ENCODE peak calls at places on chromosomes 4 and X, in seven cellular contexts. W is ovary, M is thoracic aorta, F is hepatocyte, V is PC-3, S is mammary epithelial cell, X is gastrocnemius medialis. B is an unnamed sample.

GRCh38 chr4:79653871-79654270 is 245.8 kb upstream of the GK2 start:
- DNase-seq in V (no peak), M (no peak), S (no peak), F (no peak), X (no peak), W (no peak), B (no peak)

GRCh38 chr4:13821522-13821921 is 194.0 kb upstream of the BOD1L1 start:
- DNase-seq in V (peak; percentile 34), S (no peak), F (no peak), W (no peak), M (no peak), X (no peak), B (no peak)

GRCh38 chr4:61068745-61069144 is 131.4 kb upstream of the ADGRL3 start:
- DNase-seq in W (no peak), F (no peak), X (no peak), V (peak; percentile 69), M (no peak), S (peak; percentile 32), B (no peak)

GRCh38 chrX:97389761-97390192 is 506.1 kb downstream of the RPA4 start:
- DNase-seq in M (no peak), W (no peak), S (peak; percentile 69), X (no peak), V (peak; percentile 68), F (peak; percentile 45), B (no peak)

GRCh38 chr4:8904666-8905065 is 33.0 kb upstream of the HMX1 start:
- DNase-seq in X (no peak), S (no peak), V (no peak), M (no peak), F (no peak), W (peak; percentile 13), B (no peak)

GRCh38 chrX:129769467-129770154 is 10.1 kb upstream of the SASH3 start:
- DNase-seq in M (no peak), X (no peak), F (no peak), V (no peak), W (no peak), S (no peak), B (no peak)

GRCh38 chr4:41389356-41389755 is 132.6 kb downstream of the UCHL1 start:
- DNase-seq in X (no peak), M (no peak), S (no peak), F (no peak), V (no peak), W (no peak), B (no peak)

GRCh38 chr4:139084425-139085093 is 69.0 kb downstream of the NOCT start:
- DNase-seq in V (no peak), S (no peak), W (no peak), F (no peak), X (no peak), M (no peak), B (no peak)

GRCh38 chr4:95729596-95729995 is 110.3 kb upstream of the PDHA2 start:
- DNase-seq in F (no peak), X (no peak), V (no peak), M (no peak), S (no peak), W (no peak), B (no peak)

GRCh38 chr4:40195182-40196177 is 1.4 kb upstream of the RHOH start:
- DNase-seq in F (no peak), W (no peak), S (no peak), X (no peak), V (no peak), M (no peak), B (no peak)
- H3K4me1 ChIP-seq in F (peaks cover 19% of the 10 kb centered on the region), W (peaks cover 2% of the 10 kb centered on the region), S (no peaks in the 10 kb centered on the region), X (no peaks in the 10 kb centered on the region), V (peaks cover 28% of the 10 kb centered on the region), M (no peaks in the 10 kb centered on the region), B (no peaks in the 10 kb centered on the region)

DNA sequence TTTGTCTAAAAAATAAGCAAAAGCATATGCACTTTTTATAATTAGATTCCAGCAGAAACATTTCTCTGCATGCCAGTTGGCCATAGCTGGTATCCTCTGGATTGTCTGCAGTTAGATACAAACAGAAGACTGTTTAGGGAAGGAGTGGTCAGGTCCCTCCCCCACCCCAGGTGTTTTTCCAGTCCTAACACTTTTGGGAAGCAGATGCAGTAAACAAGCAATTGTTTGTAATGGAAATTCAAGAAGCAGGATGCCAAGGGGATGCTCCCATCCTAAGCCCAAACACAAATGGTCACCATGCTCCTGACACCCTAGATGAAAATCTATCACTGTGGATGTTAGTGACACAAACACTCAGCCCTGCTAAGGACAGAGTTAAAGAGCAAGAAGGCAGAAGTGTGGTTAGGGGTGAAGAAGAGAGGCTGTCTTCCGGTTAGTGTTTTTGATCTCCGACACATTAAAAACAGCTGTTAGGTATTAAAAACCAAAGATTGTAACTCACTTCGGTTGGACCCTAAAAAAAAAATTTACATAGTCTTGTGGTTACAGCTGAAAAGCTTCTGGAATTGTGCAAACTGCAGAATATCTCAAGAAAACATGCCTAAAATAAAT is 7.9 kb downstream of the LEF1 start:
- DNase-seq in F (no peak), V (no peak), S (no peak), X (no peak), M (no peak), W (no peak), B (no peak)
- H3K4me1 ChIP-seq in F (no peaks in the 10 kb centered on the region), V (no peaks in the 10 kb centered on the region), S (no peaks in the 10 kb centered on the region), X (no peaks in the 10 kb centered on the region), M (no peaks in the 10 kb centered on the region), W (no peaks in the 10 kb centered on the region), B (no peaks in the 10 kb centered on the region)

GRCh38 chr4:82776925-82777542 is 21.6 kb downstream of the SCD5 start:
- DNase-seq in V (no peak), F (no peak), M (no peak), S (no peak), W (no peak), X (no peak), B (no peak)

GRCh38 chr4:82779032-82779431 is 19.6 kb downstream of the SCD5 start:
- DNase-seq in X (no peak), F (no peak), S (no peak), W (no peak), M (no peak), V (no peak), B (no peak)

GRCh38 chr4:82782626-82783025 is 16.0 kb downstream of the SCD5 start:
- DNase-seq in X (no peak), F (no peak), V (no peak), S (peak; percentile 37), M (no peak), W (no peak), B (no peak)

GRCh38 chr4:82777857-82778525 is 20.6 kb downstream of the SCD5 start:
- DNase-seq in X (no peak), F (no peak), W (no peak), S (no peak), M (no peak), V (no peak), B (no peak)

GRCh38 chr4:82780398-82781231 is 18.0 kb downstream of the SCD5 start:
- DNase-seq in V (no peak), W (peak; percentile 94), S (no peak), M (no peak), X (no peak), F (peak; percentile 83), B (no peak)
- H3K4me1 ChIP-seq in V (peaks cover 13% of the 10 kb centered on the region), W (peaks cover 27% of the 10 kb centered on the region), S (peaks cover 40% of the 10 kb centered on the region), M (no peaks in the 10 kb centered on the region), X (no peaks in the 10 kb centered on the region), F (peaks cover 29% of the 10 kb centered on the region), B (no peaks in the 10 kb centered on the region)

DNA sequence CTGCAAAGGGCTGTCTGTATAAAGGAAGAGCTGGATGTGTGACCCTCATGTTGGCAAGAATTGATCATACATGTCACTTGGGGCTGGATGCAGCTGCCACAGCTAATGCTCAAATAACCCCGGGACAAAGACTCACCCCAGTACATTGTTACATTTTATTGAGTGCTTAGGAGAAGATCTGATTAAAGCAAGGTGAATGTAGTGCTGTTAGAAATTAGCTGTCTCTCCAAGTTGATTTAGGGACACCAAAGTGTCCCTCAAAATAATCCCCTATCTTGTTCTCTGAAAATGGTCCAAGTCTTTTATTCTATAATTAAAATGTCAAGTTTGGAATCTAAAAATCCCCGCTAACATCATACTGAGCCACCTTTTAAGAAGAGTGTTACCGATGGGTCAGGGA is 12.9 kb upstream of the DAPP1 start:
- DNase-seq in S (no peak), W (no peak), M (no peak), X (no peak), F (no peak), V (no peak), B (no peak)
- H3K4me1 ChIP-seq in S (no peaks in the 10 kb centered on the region), W (no peaks in the 10 kb centered on the region), M (peaks cover 6% of the 10 kb centered on the region), X (peaks cover 48% of the 10 kb centered on the region), F (no peaks in the 10 kb centered on the region), V (no peaks in the 10 kb centered on the region), B (no peaks in the 10 kb centered on the region)

DNA sequence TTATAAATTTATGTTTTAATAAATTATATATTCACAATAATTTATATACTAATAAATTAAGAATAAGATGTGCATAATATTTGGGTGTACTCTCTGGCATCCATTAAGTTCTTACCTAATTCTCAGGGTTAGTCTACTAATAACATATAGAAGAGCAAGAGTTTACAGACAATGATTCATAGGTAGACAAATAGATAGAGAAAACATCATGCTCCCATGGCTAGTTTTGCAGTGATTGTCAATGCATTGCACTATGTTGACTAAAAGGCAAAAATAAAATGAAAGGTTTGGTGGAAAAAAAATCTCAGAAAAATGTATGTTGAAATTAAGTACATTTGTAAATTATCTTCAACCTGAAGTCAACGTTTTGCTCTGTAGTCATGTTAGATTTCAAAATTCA is 606.0 kb downstream of the KCTD8 start:
- DNase-seq in X (no peak), V (peak; percentile 58), F (no peak), S (no peak), M (no peak), W (no peak), B (no peak)
- H3K4me1 ChIP-seq in X (no peaks in the 10 kb centered on the region), V (peaks cover 21% of the 10 kb centered on the region), F (peaks cover 16% of the 10 kb centered on the region), S (no peaks in the 10 kb centered on the region), M (no peaks in the 10 kb centered on the region), W (no peaks in the 10 kb centered on the region), B (no peaks in the 10 kb centered on the region)

DNA sequence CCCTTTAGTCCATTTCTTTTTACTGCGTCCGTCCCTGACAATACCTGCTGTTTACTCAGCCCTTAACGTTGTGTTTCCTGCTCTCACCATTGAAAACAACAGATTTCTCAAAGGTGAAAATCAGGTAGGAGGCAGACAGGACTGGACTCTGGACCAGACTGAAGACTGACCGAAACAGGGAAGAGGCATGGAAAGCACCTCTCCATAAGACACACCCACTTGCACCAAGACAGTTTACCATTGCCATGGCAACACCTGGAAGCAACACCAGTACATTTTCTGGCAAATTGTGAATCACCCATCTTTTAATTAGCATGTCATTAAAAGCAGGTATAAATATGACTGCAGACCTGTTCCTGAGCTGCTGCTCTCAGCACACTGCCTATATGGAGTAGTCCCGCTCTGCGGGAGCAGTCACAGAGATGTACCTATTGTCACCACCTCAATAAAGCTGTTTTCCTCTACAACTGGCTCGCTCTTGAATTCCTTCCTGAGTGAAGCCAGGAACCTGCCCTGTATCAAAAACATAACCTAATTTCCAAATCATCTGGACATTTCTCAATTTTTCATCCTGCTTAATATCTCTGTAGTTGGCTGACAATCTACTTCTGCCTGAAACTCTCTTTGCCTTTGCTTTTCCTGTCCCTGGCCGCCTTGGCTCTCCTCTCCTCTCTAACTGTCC is 117.0 kb downstream of the RNF150 start:
- DNase-seq in M (no peak), W (no peak), F (peak; percentile 39), S (no peak), X (no peak), V (no peak), B (no peak)
- H3K4me1 ChIP-seq in M (no peaks in the 10 kb centered on the region), W (peaks cover 9% of the 10 kb centered on the region), F (peaks cover 12% of the 10 kb centered on the region), S (no peaks in the 10 kb centered on the region), X (peaks cover 13% of the 10 kb centered on the region), V (no peaks in the 10 kb centered on the region), B (peaks cover 6% of the 10 kb centered on the region)

B was measured in ascending aorta.